ENCODE peak calls at places on chromosomes 5 and 9, in five cellular contexts. A is left ventricle myocardium inferior, Q is dorsolateral prefrontal cortex, I is PC-9, Y is breast epithelium. Z is an unnamed sample.
A peak's percentile ranks its signal among the peaks of the same experiment; 100 is the strongest.

GRCh38 chr9:563200-563599 is 278.3 kb upstream of the DMRT1 start:
- DNase-seq in Y (no peak), Q (no peak), I (no peak), A (no peak), Z (no peak)

GRCh38 chr5:69334793-69335268 is 2.2 kb upstream of the CCDC125 start:
- DNase-seq in I (peak; percentile 53), A (peak; percentile 88), Y (peak; percentile 80), Q (peak; percentile 86), Z (peak; percentile 42)

GRCh38 chr5:52587131-52587530 is 200.6 kb upstream of the ITGA1 start:
- DNase-seq in Q (no peak), Y (no peak), A (no peak), I (no peak), Z (no peak)

GRCh38 chr5:172179032-172179989 is 8.7 kb downstream of the STK10 start:
- DNase-seq in A (no peak), Q (no peak), Y (no peak), I (no peak), Z (no peak)

GRCh38 chr9:110620726-110621125 is 41.2 kb upstream of the SVEP1 start:
- DNase-seq in Q (no peak), Y (no peak), I (no peak), A (no peak), Z (no peak)

GRCh38 chr9:133788819-133789733 is 50.9 kb upstream of the SARDH start:
- DNase-seq in A (peak; percentile 39), Y (peak; percentile 40), Q (peak; percentile 90), I (no peak), Z (no peak)

GRCh38 chr5:139459451-139459934 is 3.0 kb downstream of the ECSCR start:
- DNase-seq in A (peak; percentile 35), Q (no peak), Y (no peak), I (no peak), Z (no peak)

GRCh38 chr9:110814159-110814558 is 145.6 kb downstream of the MUSK start:
- DNase-seq in Q (no peak), Y (no peak), A (no peak), I (peak; percentile 55), Z (no peak)

GRCh38 chr9:11328326-11328725 is 715.5 kb upstream of the PTPRD start:
- DNase-seq in A (no peak), Q (no peak), I (no peak), Y (no peak), Z (no peak)

GRCh38 chr9:91783876-91784672 is 166.0 kb downstream of the ROR2 start:
- DNase-seq in I (no peak), Y (no peak), Q (no peak), A (no peak), Z (no peak)

GRCh38 chr5:135996611-135997010 is 32.2 kb upstream of the TGFBI start:
- DNase-seq in Q (no peak), Y (no peak), A (no peak), I (no peak), Z (no peak)

GRCh38 chr5:180522350-180522749 is 28.2 kb downstream of the CNOT6 start:
- DNase-seq in Y (no peak), A (no peak), Q (no peak), I (no peak), Z (no peak)

GRCh38 chr9:114791312-114791711 is 14.5 kb downstream of the TNFSF15 start:
- DNase-seq in Y (no peak), A (no peak), I (no peak), Q (no peak), Z (no peak)

GRCh38 chr9:129885018-129885669 is 49.9 kb downstream of the USP20 start:
- DNase-seq in I (no peak), Q (no peak), Y (no peak), A (no peak), Z (no peak)

GRCh38 chr9:89187950-89188349 is 9.3 kb upstream of the SHC3 start:
- DNase-seq in I (no peak), A (no peak), Y (no peak), Q (no peak), Z (no peak)

GRCh38 chr9:121814594-121814993 is 163.2 kb downstream of the DAB2IP start:
- DNase-seq in Q (no peak), I (no peak), A (no peak), Y (no peak), Z (no peak)

GRCh38 chr9:130987738-130988399 is 21.1 kb upstream of the LAMC3 start:
- DNase-seq in Y (no peak), A (no peak), Q (no peak), I (no peak), Z (no peak)
- TF ChIP-seq CTCF in Y (no peak), A (no peak), Q (no peak), I (no peak), Z (no peak)

GRCh38 chr5:123097871-123098735 is 9.1 kb downstream of the PRDM6 start:
- DNase-seq in A (no peak), Y (no peak), I (no peak), Q (no peak), Z (no peak)
- H3K27ac ChIP-seq in A (no peak overlapping the region), Y (no peak overlapping the region), I (no peak overlapping the region), Q (no peak overlapping the region), Z (no peak overlapping the region)

GRCh38 chr9:14340536-14340935 is 26.6 kb upstream of the NFIB start:
- DNase-seq in I (no peak), Q (no peak), A (no peak), Y (no peak), Z (no peak)
- H3K27me3 ChIP-seq in I (no peaks in the 10 kb centered on the region), Q (no peaks in the 10 kb centered on the region), A (no peaks in the 10 kb centered on the region), Y (no peaks in the 10 kb centered on the region), Z (no peaks in the 10 kb centered on the region)

DNA sequence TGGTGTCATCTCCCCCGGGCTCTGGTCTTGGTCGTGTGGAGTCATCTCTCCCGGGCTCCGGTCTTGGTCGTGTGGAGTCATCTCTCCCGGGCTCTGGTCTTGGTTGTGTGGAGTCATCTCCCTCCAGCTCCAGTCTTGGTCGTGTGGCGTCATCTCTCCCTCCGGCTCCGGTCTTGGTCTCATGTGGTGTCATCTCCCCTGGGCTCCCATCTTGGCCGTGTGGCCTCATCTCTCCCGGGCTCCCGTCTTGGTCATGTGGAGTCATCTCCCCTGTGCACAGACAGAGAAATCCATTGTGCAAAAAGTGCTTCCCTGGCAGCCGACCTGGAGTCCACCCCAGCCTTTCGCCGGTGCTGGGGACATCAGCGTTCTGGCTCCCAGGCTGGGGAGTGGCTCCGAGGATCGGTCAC is 91.1 kb upstream of the CACNA1B start:
- DNase-seq in Y (no peak), Q (no peak), I (no peak), A (no peak), Z (no peak)
- TF ChIP-seq CTCF in Y (no peak), Q (no peak), I (no peak), A (no peak), Z (no peak)